ENCODE peak calls at places on chromosomes 7 and 10, in six cellular contexts. B is fibroblast of pulmonary artery; W is heart right ventricle; Z is CD4-positive, alpha-beta T cell; I is GM10248; F is HepG2. S is an unnamed sample.

GRCh38 chr7:47067215-47067614 is 514.7 kb downstream of the TNS3 start:
- DNase-seq in F (no peak), Z (no peak), B (no peak), I (no peak), W (no peak), S (no peak)

GRCh38 chr10:13873201-13873600 is 286.4 kb downstream of the PRPF18 start:
- DNase-seq in Z (no peak), F (no peak), W (no peak), B (no peak), I (no peak), S (no peak)

GRCh38 chr10:2619472-2619871 is 447.9 kb upstream of the PFKP start:
- DNase-seq in B (no peak), F (peak), W (no peak), Z (no peak), I (no peak), S (no peak)

GRCh38 chr10:114073787-114074186 is 30.1 kb downstream of the ADRB1 start:
- DNase-seq in B (no peak), W (no peak), Z (no peak), I (no peak), F (no peak), S (no peak)

GRCh38 chr10:7117806-7118674 is 292.8 kb downstream of the SFMBT2 start:
- DNase-seq in F (no peak), Z (no peak), B (no peak), I (no peak), W (no peak), S (no peak)

GRCh38 chr10:17001961-17002749 is 127.5 kb downstream of the CUBN start:
- DNase-seq in F (no peak), Z (no peak), W (peak), I (no peak), B (peak), S (no peak)

GRCh38 chr7:36607741-36608140 is 116.6 kb downstream of the AOAH start:
- DNase-seq in B (no peak), Z (no peak), F (no peak), I (no peak), W (no peak), S (no peak)

GRCh38 chr7:47581442-47581820 is 480 bp downstream of the TNS3 start:
- DNase-seq in B (no peak), Z (no peak), W (peak), F (no peak), I (no peak), S (no peak)

GRCh38 chr7:133748443-133749407 is 378.4 kb upstream of the LRGUK start:
- DNase-seq in B (no peak), F (no peak), Z (no peak), I (no peak), W (no peak), S (no peak)

GRCh38 chr7:143305423-143306070 is 10.4 kb upstream of the CLCN1 start:
- DNase-seq in B (peak), W (peak), Z (peak), I (no peak), F (peak), S (peak)

GRCh38 chr10:65550761-65551160 is 1375.1 kb upstream of the LRRTM3 start:
- DNase-seq in Z (no peak), I (no peak), F (no peak), W (no peak), B (no peak), S (no peak)

GRCh38 chr7:121187676-121188075 is 141.1 kb upstream of the WNT16 start:
- DNase-seq in I (no peak), F (no peak), W (no peak), B (peak), Z (no peak), S (no peak)

GRCh38 chr10:74194999-74195398 is 44.0 kb downstream of the ADK start:
- DNase-seq in I (no peak), Z (no peak), B (peak), W (no peak), F (no peak), S (no peak)

GRCh38 chr7:33054261-33054964 is 8.2 kb downstream of the NT5C3A start:
- DNase-seq in Z (no peak), F (no peak), I (no peak), B (peak), W (no peak), S (no peak)

GRCh38 chr7:124690840-124691239 is 74.8 kb downstream of the GPR37 start:
- DNase-seq in Z (no peak), W (no peak), F (no peak), B (no peak), I (no peak), S (no peak)

GRCh38 chr7:1664711-1665591 is 5.1 kb upstream of the ELFN1 start:
- DNase-seq in I (peak), B (peak), Z (peak), F (peak), W (peak), S (peak)

GRCh38 chr7:94908204-94909022 is 1.0 kb downstream of the PPP1R9A start:
- DNase-seq in B (peak), W (peak), Z (no peak), F (peak), I (peak), S (no peak)

GRCh38 chr7:45125193-45125904 is 13.9 kb upstream of the TBRG4 start:
- DNase-seq in Z (no peak), F (no peak), B (no peak), W (no peak), I (no peak), S (no peak)

GRCh38 chr10:119667562-119668328 is 16.6 kb downstream of the BAG3 start:
- DNase-seq in I (no peak), F (peak), B (peak), Z (no peak), W (peak), S (no peak)
- TF ChIP-seq CTCF in I (no peak), F (peak), B (peak), Z (no peak), W (no peak), S (no peak)

DNA sequence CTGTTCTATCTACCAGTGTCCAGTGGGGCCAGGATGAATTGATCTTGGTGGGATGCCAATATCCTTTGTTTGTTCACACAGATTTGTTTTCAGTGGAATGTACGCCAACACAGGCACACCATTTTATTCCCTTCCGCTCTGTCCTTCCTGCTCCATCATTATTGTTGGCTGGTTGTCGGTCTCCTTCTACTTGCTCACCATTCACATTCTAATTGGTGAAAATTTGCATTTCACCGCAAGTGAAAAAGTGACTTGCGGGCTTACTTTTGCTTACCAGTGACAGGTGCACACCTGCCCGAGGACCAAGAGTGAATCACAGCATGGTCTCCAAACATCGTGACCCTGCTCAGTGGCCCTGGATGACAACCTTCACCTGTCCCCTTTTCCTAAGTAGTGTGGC is 148.2 kb downstream of the NOC3L start:
- DNase-seq in W (no peak), B (no peak), F (no peak), Z (no peak), I (no peak), S (no peak)
- TF ChIP-seq CTCF in W (no peak), B (no peak), F (no peak), Z (no peak), I (no peak), S (no peak)

GRCh38 chr7:10022480-10022879 is 951.2 kb upstream of the PHF14 start:
- DNase-seq in W (no peak), Z (no peak), I (no peak), B (no peak), F (no peak), S (no peak)

GRCh38 chr7:10022957-10023356 is 950.7 kb upstream of the PHF14 start:
- DNase-seq in I (no peak), F (no peak), W (no peak), B (peak), Z (no peak), S (no peak)
- TF ChIP-seq CTCF in I (no peak), F (no peak), W (peak), B (no peak), Z (no peak), S (no peak)

DNA sequence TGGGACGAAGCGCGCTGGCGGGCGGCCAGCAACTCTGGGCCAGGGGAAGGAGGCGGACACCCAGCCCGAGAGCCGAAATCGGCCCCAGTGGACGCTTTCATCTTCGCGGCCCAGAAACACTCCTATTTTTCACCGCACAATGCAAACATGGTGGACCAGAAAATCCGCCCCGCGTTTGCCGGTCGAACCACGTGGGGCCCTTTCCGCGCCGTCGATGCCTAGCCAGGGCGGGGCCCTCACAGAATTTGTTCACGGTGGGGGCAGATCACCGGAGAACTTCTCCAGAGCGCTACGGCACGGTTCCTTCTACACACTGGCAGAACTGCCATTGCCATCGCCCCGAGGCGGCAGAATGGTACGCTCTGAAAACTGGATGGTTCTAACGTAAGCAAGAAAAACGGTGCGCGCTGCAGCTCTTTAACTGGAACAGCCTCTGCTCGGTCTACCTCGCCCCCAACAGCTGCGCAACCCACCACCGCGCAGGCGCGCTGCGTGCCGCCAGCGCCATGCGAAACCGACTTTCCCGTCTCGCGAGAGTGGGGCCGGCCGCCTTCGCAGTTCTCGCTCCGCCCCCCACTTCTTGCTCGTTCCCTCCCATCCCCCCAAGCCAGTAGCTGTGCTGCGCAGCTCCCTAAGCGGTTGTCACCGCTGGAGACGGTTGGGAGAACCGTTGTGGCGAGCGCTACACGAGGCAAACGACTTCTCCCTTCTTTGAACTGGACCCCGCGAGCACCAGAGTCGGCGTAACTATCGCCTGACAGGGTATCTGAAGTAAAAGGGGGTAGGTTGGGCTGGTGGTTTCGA is at the start of gene HNRNPH3:
- DNase-seq in W (peak), I (peak), B (peak), Z (peak), F (peak), S (peak)
- TF ChIP-seq CTCF in W (no peak), I (no peak), B (no peak), Z (no peak), F (peak), S (no peak)

GRCh38 chr7:25839084-25839769 is 312.8 kb upstream of the NFE2L3 start:
- DNase-seq in Z (no peak), I (no peak), W (no peak), F (no peak), B (no peak), S (no peak)
- TF ChIP-seq CTCF in Z (no peak), I (no peak), W (no peak), F (peak), B (peak), S (no peak)

S was measured in natural killer cell.